ENCODE peak calls at places on chromosome 20, in six cellular contexts. Z, A, B, O, E and R are unnamed samples. For H3K4me1, the result is how much of the 10 kb centered on the place peaks cover.

GRCh38 chr20:9253140-9253539 is 184.3 kb downstream of the PLCB4 start:
- DNase-seq in Z (no peak), A (no peak), B (no peak), O (no peak), E (no peak), R (no peak)

GRCh38 chr20:47438464-47439381 is 63.0 kb upstream of the NCOA3 start:
- DNase-seq in Z (no peak), A (no peak), B (peak), O (peak), E (peak), R (no peak)

GRCh38 chr20:24116611-24117010 is 128.0 kb upstream of the GGTLC1 start:
- DNase-seq in Z (no peak), A (no peak), B (no peak), O (no peak), E (no peak), R (no peak)

GRCh38 chr20:32534661-32535240 is 50.4 kb downstream of the NOL4L start:
- DNase-seq in Z (peak), A (no peak), B (no peak), O (no peak), E (no peak), R (no peak)

GRCh38 chr20:3995067-3995748 is 20.1 kb downstream of the RNF24 start:
- DNase-seq in Z (peak), A (no peak), B (no peak), O (no peak), E (no peak), R (no peak)

GRCh38 chr20:21189761-21190523 is 64.1 kb downstream of the KIZ start:
- DNase-seq in Z (peak), A (no peak), B (no peak), O (no peak), E (no peak), R (no peak)

GRCh38 chr20:58102744-58103516 is 125.5 kb downstream of the ANKRD60 start:
- DNase-seq in Z (no peak), A (no peak), B (no peak), O (no peak), E (no peak), R (no peak)

GRCh38 chr20:38221041-38221589 is 39.4 kb downstream of the KIAA1755 start:
- DNase-seq in Z (peak), A (peak), B (peak), O (no peak), E (peak), R (no peak)

GRCh38 chr20:36449663-36450062 is 91.7 kb upstream of the MYL9 start:
- DNase-seq in Z (no peak), A (no peak), B (no peak), O (no peak), E (no peak), R (no peak)

GRCh38 chr20:54624701-54625472 is 149.5 kb downstream of the DOK5 start:
- DNase-seq in Z (peak), A (no peak), B (peak), O (no peak), E (no peak), R (no peak)

GRCh38 chr20:48143435-48144081 is 358.3 kb upstream of the SULF2 start:
- DNase-seq in Z (no peak), A (no peak), B (no peak), O (no peak), E (no peak), R (no peak)

GRCh38 chr20:15380770-15381169 is 1043.4 kb upstream of the FLRT3 start:
- DNase-seq in Z (no peak), A (no peak), B (no peak), O (no peak), E (no peak), R (no peak)

GRCh38 chr20:15236812-15237211 is 899.4 kb upstream of the FLRT3 start:
- DNase-seq in Z (peak), A (no peak), B (no peak), O (peak), E (peak), R (no peak)

GRCh38 chr20:60117040-60117439 is 158.8 kb downstream of the CDH26 start:
- DNase-seq in Z (no peak), A (no peak), B (no peak), O (no peak), E (no peak), R (no peak)

GRCh38 chr20:48260370-48260769 is 475.1 kb upstream of the SULF2 start:
- DNase-seq in Z (peak), A (no peak), B (peak), O (no peak), E (no peak), R (no peak)

GRCh38 chr20:46901638-46902037 is 7.0 kb downstream of the EYA2 start:
- DNase-seq in Z (no peak), A (no peak), B (no peak), O (no peak), E (no peak), R (no peak)

GRCh38 chr20:14860410-14860814 is 523.0 kb upstream of the FLRT3 start:
- DNase-seq in Z (peak), A (no peak), B (no peak), O (no peak), E (no peak), R (no peak)

GRCh38 chr20:16292227-16292626 is 281.0 kb downstream of the KIF16B start:
- DNase-seq in Z (no peak), A (no peak), B (no peak), O (no peak), E (no peak), R (no peak)

GRCh38 chr20:9514461-9515210 is at the start of gene LAMP5:
- DNase-seq in Z (peak), A (no peak), B (no peak), O (no peak), E (no peak), R (no peak)

GRCh38 chr20:64119681-64120341 is 12.4 kb upstream of the NPBWR2 start:
- DNase-seq in Z (peak), A (no peak), B (no peak), O (no peak), E (no peak), R (no peak)

GRCh38 chr20:11403711-11404110 is 514.0 kb upstream of the BTBD3 start:
- DNase-seq in Z (no peak), A (no peak), B (no peak), O (no peak), E (no peak), R (no peak)

GRCh38 chr20:58884966-58885365 is 32.5 kb downstream of the GNAS start:
- DNase-seq in Z (no peak), A (no peak), B (no peak), O (no peak), E (no peak), R (no peak)

GRCh38 chr20:23159256-23159922 is 73.3 kb upstream of the CD93 start:
- DNase-seq in Z (peak), A (no peak), B (no peak), O (no peak), E (no peak), R (no peak)

GRCh38 chr20:36322131-36322530 is 16.0 kb downstream of the DLGAP4 start:
- DNase-seq in Z (peak), A (no peak), B (no peak), O (no peak), E (no peak), R (no peak)

GRCh38 chr20:46485431-46485830 is 27.9 kb downstream of the ZNF334 start:
- DNase-seq in Z (no peak), A (no peak), B (no peak), O (no peak), E (no peak), R (no peak)

GRCh38 chr20:38109025-38109541 is 56.0 kb downstream of the TGM2 start:
- DNase-seq in Z (peak), A (no peak), B (peak), O (no peak), E (peak), R (no peak)

GRCh38 chr20:48384147-48384818 is 443.5 kb downstream of the PREX1 start:
- DNase-seq in Z (peak), A (no peak), B (no peak), O (no peak), E (no peak), R (no peak)

GRCh38 chr20:364905-365794 is 15.4 kb upstream of the TRIB3 start:
- DNase-seq in Z (no peak), A (no peak), B (no peak), O (no peak), E (no peak), R (no peak)

GRCh38 chr20:46652699-46653098 is 1.4 kb upstream of the SLC13A3 start:
- DNase-seq in Z (no peak), A (no peak), B (no peak), O (no peak), E (no peak), R (no peak)

GRCh38 chr20:50744143-50744792 is 12.9 kb downstream of the PARD6B start:
- DNase-seq in Z (peak), A (peak), B (peak), O (no peak), E (peak), R (no peak)

GRCh38 chr20:63972312-63973159 is 2.8 kb upstream of the ZNF512B start:
- DNase-seq in Z (peak), A (no peak), B (peak), O (no peak), E (peak), R (no peak)

GRCh38 chr20:44601801-44602204 is 19.4 kb downstream of the PKIG start:
- DNase-seq in Z (no peak), A (no peak), B (peak), O (no peak), E (peak), R (no peak)

GRCh38 chr20:54680872-54681297 is 205.5 kb downstream of the DOK5 start:
- DNase-seq in Z (peak), A (no peak), B (no peak), O (no peak), E (peak), R (no peak)

GRCh38 chr20:16639027-16639941 is 66.0 kb upstream of the KIF16B start:
- DNase-seq in Z (no peak), A (no peak), B (no peak), O (no peak), E (no peak), R (no peak)

DNA sequence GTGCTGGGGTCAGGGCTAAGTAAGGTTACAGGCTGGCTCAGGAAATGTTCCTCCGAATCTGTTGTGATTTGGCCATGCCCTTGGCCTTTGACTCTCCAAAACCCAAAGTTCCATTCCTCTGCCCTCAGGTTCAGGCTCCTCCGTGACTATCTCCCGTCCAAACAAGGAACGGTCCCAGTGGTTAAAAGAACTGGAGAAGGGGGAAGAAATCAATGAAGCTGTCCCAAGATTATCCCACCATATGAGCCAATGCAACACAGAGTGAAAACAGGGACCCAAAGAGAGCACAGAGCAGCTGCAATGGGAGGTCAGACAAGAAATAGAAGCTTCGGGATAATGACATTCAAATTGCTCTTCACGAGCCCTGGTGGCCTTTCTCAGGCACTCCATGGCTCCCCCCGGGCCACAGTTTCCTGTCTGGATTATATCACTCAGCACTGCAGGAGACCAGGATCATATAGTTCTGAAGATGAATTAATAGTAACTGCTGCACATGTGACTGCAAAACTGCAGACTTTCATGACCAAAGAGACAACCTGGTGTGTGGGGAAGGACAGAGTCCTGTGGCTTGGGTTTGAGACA is 211.3 kb downstream of the ZNF217 start:
- DNase-seq in Z (no peak), A (no peak), B (no peak), O (no peak), E (no peak), R (no peak)
- TF ChIP-seq CTCF in Z (no peak), A (no peak), B (no peak), O (no peak), E (no peak), R (no peak)

GRCh38 chr20:1764136-1765033 is 106.8 kb upstream of the SIRPG start:
- DNase-seq in Z (peak), A (peak), B (peak), O (peak), E (peak), R (no peak)
- H3K4me3 ChIP-seq in Z (no peak), A (no peak), B (no peak), O (no peak), E (no peak), R (no peak)

DNA sequence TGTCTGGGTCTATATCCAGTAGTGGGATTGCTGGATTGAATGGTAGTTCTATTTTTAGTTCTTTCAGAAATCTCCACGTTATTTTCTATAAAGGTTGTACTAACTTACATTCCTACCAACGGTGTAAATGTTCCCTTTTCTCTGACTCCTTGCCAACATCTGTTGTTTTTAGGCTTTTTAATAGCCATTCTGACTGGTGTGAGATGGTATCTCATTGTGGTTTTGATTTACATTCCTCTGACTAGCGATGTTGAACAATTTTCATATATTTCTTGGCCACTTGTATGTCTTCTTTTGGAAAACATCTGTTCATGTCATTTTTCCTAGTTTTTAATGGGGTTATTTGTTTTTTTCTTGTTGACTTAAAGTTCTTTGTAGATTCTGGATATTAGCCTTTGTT is 99.3 kb downstream of the BMP2 start:
- DNase-seq in Z (no peak), A (no peak), B (no peak), O (no peak), E (no peak), R (no peak)
- H3K4me1 ChIP-seq in Z (under half), A (under half), B (under half), O (under half), E (under half), R (under half)

GRCh38 chr20:34312544-34313217 is 9.5 kb upstream of the AHCY start:
- DNase-seq in Z (peak), A (peak), B (peak), O (peak), E (peak), R (peak)

GRCh38 chr20:34310481-34311117 is 7.4 kb upstream of the AHCY start:
- DNase-seq in Z (no peak), A (no peak), B (no peak), O (no peak), E (no peak), R (no peak)

GRCh38 chr20:34309691-34310090 is 6.5 kb upstream of the AHCY start:
- DNase-seq in Z (no peak), A (no peak), B (no peak), O (no peak), E (no peak), R (no peak)

GRCh38 chr20:34312024-34312460 is 8.9 kb upstream of the AHCY start:
- DNase-seq in Z (peak), A (peak), B (no peak), O (no peak), E (no peak), R (no peak)

GRCh38 chr20:34311118-34312023 is 8.2 kb upstream of the AHCY start:
- DNase-seq in Z (peak), A (peak), B (no peak), O (no peak), E (peak), R (no peak)
- TF ChIP-seq CTCF in Z (peak), A (no peak), B (no peak), O (peak), E (no peak), R (no peak)

DNA sequence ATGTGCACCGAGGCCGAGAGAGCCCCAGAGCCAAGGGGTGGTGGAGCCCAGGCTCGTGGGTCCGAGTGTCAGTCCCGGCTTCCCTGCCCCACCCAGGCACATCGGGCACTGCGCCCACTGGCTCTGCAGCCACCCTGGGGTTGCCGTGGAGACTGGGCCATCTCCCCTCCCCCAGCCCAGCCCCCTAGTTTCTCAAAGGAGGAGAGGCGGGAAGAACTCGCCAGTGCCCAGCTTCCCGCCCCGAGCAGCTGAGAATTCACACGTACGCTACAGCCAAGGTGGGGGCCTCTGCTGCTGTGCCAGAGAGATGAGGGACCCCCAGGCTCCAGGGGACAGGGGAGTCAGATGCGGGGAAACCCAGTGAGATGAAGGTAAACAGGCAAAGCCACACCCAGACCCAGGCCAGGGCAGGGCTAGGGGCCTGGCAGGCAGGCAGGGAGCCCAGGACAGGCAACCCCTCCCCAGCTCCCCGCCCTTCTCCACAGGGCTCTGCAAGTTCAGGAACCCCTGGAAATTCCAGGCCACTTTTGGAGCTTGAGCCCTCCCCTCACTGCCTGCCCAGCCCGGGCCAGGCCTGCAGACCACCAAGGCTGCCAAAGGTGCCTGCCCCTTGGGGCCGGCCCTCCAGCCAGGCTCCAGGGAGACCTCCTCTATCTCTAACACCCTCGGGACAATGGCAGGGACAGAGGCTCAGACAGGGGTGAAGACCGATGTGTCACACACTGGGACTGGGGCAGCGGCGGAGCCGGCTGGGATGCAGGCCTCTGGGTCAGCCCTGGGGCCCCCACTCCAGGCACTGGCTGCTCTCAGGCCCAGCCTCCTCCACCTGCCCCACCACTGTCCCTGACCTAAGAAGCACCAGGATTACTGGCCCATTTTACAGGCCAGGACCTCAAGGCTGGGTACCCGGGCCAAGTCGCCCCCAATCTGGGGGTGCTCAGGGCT is 6.0 kb downstream of the LAMA5 start:
- DNase-seq in Z (peak), A (peak), B (peak), O (no peak), E (no peak), R (no peak)
- H3K4me3 ChIP-seq in Z (no peak), A (no peak), B (no peak), O (no peak), E (no peak), R (no peak)

DNA sequence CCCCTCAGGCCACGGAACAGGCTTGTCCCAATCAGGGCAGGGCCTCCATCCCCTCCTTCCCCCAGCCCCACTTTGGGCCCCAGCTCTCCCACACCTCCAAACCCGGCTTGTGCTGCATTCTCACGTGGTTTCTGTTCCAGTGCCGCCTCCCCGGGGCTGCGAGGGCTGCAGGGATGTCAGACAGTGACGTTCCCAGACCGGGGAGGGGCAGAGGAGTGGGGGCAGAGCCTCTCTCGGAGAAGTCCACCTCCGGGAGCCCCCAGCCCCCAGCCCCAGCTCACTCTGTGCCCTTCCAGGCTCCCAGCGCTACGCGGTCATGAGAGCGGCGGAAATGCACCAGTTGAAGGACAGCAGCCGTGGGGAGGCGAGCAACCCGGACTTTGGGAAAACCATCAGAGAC is 18.5 kb downstream of the SLCO4A1 start:
- DNase-seq in Z (no peak), A (no peak), B (no peak), O (no peak), E (no peak), R (no peak)
- H3K4me1 ChIP-seq in Z (under half), A (under half), B (under half), O (under half), E (under half), R (under half)

DNA sequence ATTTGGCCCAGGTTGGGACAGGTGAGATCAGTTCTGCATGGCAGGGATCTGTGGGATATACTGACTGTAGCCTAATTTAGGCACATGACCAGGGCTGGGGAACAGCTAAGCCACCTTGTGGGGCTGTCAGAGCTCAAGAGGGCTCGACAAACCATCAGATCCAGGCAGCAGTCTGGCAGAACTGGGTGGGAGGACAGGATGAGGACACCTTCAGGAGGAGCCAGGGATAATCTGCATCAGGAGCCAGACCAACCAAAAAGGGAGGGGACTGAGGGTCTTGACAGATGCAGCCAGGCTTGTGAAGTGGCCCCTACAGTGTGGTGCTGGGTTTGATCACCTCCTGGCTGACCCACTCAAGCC is 123.4 kb downstream of the MAFB start:
- DNase-seq in Z (peak), A (no peak), B (no peak), O (no peak), E (no peak), R (no peak)
- TF ChIP-seq CTCF in Z (peak), A (no peak), B (no peak), O (no peak), E (no peak), R (no peak)